ENCODE peak calls at places on chromosomes 3 and 15, in nine cellular contexts. E is AG04450, F is naive B cell, C is NB4, L is lower lobe of right lung, K is dermis blood vessel endothelial cell, P is ureter, O is HTR-8/SVneo, I is mucosa of gallbladder. M is an unnamed sample.

GRCh38 chr3:59713971-59714370 is 664.1 kb upstream of the CFAP20DC start:
- DNase-seq in E (no peak), F (no peak), C (no peak), L (no peak), K (no peak), P (no peak), O (no peak), I (no peak), M (no peak)

GRCh38 chr3:185152433-185153169 is at the start of gene C3orf70:
- DNase-seq in E (no peak), F (no peak), C (peak), L (peak), K (peak), P (peak), O (peak), I (peak), M (peak)

GRCh38 chr15:50881121-50882048 is 27.1 kb upstream of the AP4E1 start:
- DNase-seq in E (no peak), F (no peak), C (peak), L (peak), K (no peak), P (no peak), O (no peak), I (no peak), M (no peak)

GRCh38 chr3:127452321-127452821 is 138.2 kb downstream of the TPRA1 start:
- DNase-seq in E (no peak), F (no peak), C (no peak), L (no peak), K (no peak), P (no peak), O (no peak), I (no peak), M (peak)

GRCh38 chr3:54917862-54918261 is 10.0 kb downstream of the LRTM1 start:
- DNase-seq in E (no peak), F (no peak), C (no peak), L (no peak), K (no peak), P (no peak), O (no peak), I (no peak), M (no peak)

GRCh38 chr3:105791919-105792786 is 76.7 kb downstream of the CBLB start:
- DNase-seq in E (peak), F (no peak), C (peak), L (no peak), K (no peak), P (peak), O (peak), I (peak), M (no peak)

GRCh38 chr15:83565553-83566159 is 88.3 kb upstream of the ADAMTSL3 start:
- DNase-seq in E (no peak), F (no peak), C (peak), L (no peak), K (peak), P (no peak), O (peak), I (no peak), M (no peak)

GRCh38 chr3:66439666-66440344 is 61.0 kb downstream of the LRIG1 start:
- DNase-seq in E (no peak), F (peak), C (peak), L (no peak), K (no peak), P (no peak), O (no peak), I (no peak), M (no peak)

GRCh38 chr15:51224428-51224827 is 114.0 kb downstream of the CYP19A1 start:
- DNase-seq in E (no peak), F (no peak), C (peak), L (no peak), K (no peak), P (no peak), O (no peak), I (no peak), M (no peak)

GRCh38 chr3:176068750-176069149 is 1128.5 kb downstream of the TBL1XR1 start:
- DNase-seq in E (no peak), F (no peak), C (no peak), L (no peak), K (no peak), P (no peak), O (no peak), I (no peak), M (no peak)

GRCh38 chr15:72163719-72164118 is 33.9 kb downstream of the GRAMD2A start:
- DNase-seq in E (no peak), F (no peak), C (no peak), L (no peak), K (no peak), P (no peak), O (no peak), I (no peak), M (no peak)

GRCh38 chr3:27134165-27134796 is 234.9 kb downstream of the NEK10 start:
- DNase-seq in E (peak), F (peak), C (peak), L (peak), K (peak), P (peak), O (peak), I (peak), M (peak)

GRCh38 chr3:171358171-171358890 is 101.9 kb downstream of the TNIK start:
- DNase-seq in E (no peak), F (no peak), C (no peak), L (no peak), K (peak), P (no peak), O (no peak), I (no peak), M (no peak)

GRCh38 chr15:40367673-40368611 is 9.9 kb downstream of the DISP2 start:
- DNase-seq in E (peak), F (peak), C (peak), L (peak), K (peak), P (peak), O (no peak), I (peak), M (peak)

GRCh38 chr3:47892284-47892683 is 89.3 kb downstream of the DHX30 start:
- DNase-seq in E (no peak), F (no peak), C (no peak), L (no peak), K (no peak), P (no peak), O (no peak), I (no peak), M (no peak)

GRCh38 chr3:179653106-179653776 is 401 bp downstream of the USP13 start:
- DNase-seq in E (peak), F (peak), C (peak), L (peak), K (peak), P (peak), O (peak), I (peak), M (peak)

GRCh38 chr3:172249039-172249438 is 199.2 kb downstream of the GHSR start:
- DNase-seq in E (no peak), F (no peak), C (no peak), L (no peak), K (no peak), P (no peak), O (peak), I (no peak), M (no peak)

GRCh38 chr15:34355241-34355640 is 11.8 kb downstream of the LPCAT4 start:
- DNase-seq in E (no peak), F (no peak), C (no peak), L (no peak), K (no peak), P (no peak), O (no peak), I (no peak), M (no peak)

GRCh38 chr3:156643729-156644389 is 30.5 kb upstream of the TIPARP start:
- DNase-seq in E (peak), F (peak), C (peak), L (peak), K (no peak), P (no peak), O (no peak), I (no peak), M (no peak)

GRCh38 chr15:80418892-80419537 is 14.8 kb downstream of the ARNT2 start:
- DNase-seq in E (peak), F (no peak), C (peak), L (no peak), K (peak), P (no peak), O (peak), I (no peak), M (peak)

GRCh38 chr3:183247190-183247589 is 5.9 kb upstream of the B3GNT5 start:
- DNase-seq in E (no peak), F (no peak), C (no peak), L (no peak), K (no peak), P (peak), O (peak), I (no peak), M (no peak)

GRCh38 chr3:19485267-19485666 is 337.0 kb downstream of the KCNH8 start:
- DNase-seq in E (no peak), F (no peak), C (no peak), L (no peak), K (no peak), P (no peak), O (no peak), I (no peak), M (no peak)

GRCh38 chr3:157126365-157126764 is 33.6 kb downstream of the CCNL1 start:
- DNase-seq in E (no peak), F (no peak), C (no peak), L (no peak), K (no peak), P (no peak), O (no peak), I (no peak), M (no peak)

GRCh38 chr3:172065534-172065933 is 26.2 kb downstream of the FNDC3B start:
- DNase-seq in E (peak), F (no peak), C (no peak), L (no peak), K (peak), P (no peak), O (no peak), I (no peak), M (no peak)

GRCh38 chr3:188690932-188691331 is 480.8 kb upstream of the TPRG1 start:
- DNase-seq in E (no peak), F (no peak), C (no peak), L (no peak), K (no peak), P (no peak), O (no peak), I (no peak), M (no peak)

GRCh38 chr3:12884104-12884742 is 42.9 kb upstream of the RPL32 start:
- DNase-seq in E (peak), F (no peak), C (no peak), L (no peak), K (no peak), P (peak), O (no peak), I (peak), M (no peak)

GRCh38 chr3:185290266-185290665 is 36.4 kb upstream of the EHHADH start:
- DNase-seq in E (no peak), F (no peak), C (no peak), L (no peak), K (no peak), P (no peak), O (no peak), I (no peak), M (no peak)

GRCh38 chr3:97961276-97961623 is 11.0 kb downstream of the RIOX2 start:
- DNase-seq in E (no peak), F (no peak), C (no peak), L (no peak), K (no peak), P (no peak), O (no peak), I (no peak), M (no peak)

M was measured in endodermal cell.